ENCODE peak calls at places on chromosome 22, in four cellular contexts. N, V, Z and Y are unnamed samples.

GRCh38 chr22:47757741-47758140 is 995.3 kb downstream of the TBC1D22A start:
- DNase-seq in N (no peak), V (no peak), Z (no peak), Y (no peak)

GRCh38 chr22:48177591-48177990 is 1415.1 kb downstream of the TBC1D22A start:
- DNase-seq in N (no peak), V (no peak), Z (no peak), Y (no peak)

GRCh38 chr22:27965547-27965946 is 46.5 kb upstream of the PITPNB start:
- DNase-seq in N (no peak), V (no peak), Z (no peak), Y (no peak)

GRCh38 chr22:20904008-20904979 is 12.9 kb upstream of the CRKL start:
- DNase-seq in N (no peak), V (peak), Z (no peak), Y (peak)

GRCh38 chr22:44181033-44181911 is 547 bp downstream of the PARVG start:
- DNase-seq in N (no peak), V (no peak), Z (no peak), Y (no peak)

GRCh38 chr22:46171940-46172339 is 21.6 kb downstream of the PPARA start:
- DNase-seq in N (no peak), V (no peak), Z (no peak), Y (peak)

GRCh38 chr22:39518996-39519680 is 1.2 kb upstream of the ATF4 start:
- DNase-seq in N (no peak), V (no peak), Z (peak), Y (no peak)

GRCh38 chr22:25763239-25763777 is 21.3 kb downstream of the MYO18B start:
- DNase-seq in N (no peak), V (no peak), Z (no peak), Y (no peak)

GRCh38 chr22:47395481-47395880 is 633.0 kb downstream of the TBC1D22A start:
- DNase-seq in N (no peak), V (no peak), Z (no peak), Y (no peak)

GRCh38 chr22:21937821-21938070 is 14.9 kb downstream of the PPM1F start:
- DNase-seq in N (no peak), V (no peak), Z (no peak), Y (no peak)

GRCh38 chr22:31575190-31575589 is 78.9 kb downstream of the SFI1 start:
- DNase-seq in N (no peak), V (no peak), Z (no peak), Y (no peak)

GRCh38 chr22:16975155-16975885 is 32.7 kb downstream of the GAB4 start:
- DNase-seq in N (no peak), V (no peak), Z (no peak), Y (no peak)

GRCh38 chr22:22111267-22111751 is 128.7 kb upstream of the TOP3B start:
- DNase-seq in N (peak), V (no peak), Z (no peak), Y (no peak)

GRCh38 chr22:42930810-42931420 is 73.8 kb upstream of the ARFGAP3 start:
- DNase-seq in N (no peak), V (peak), Z (no peak), Y (peak)

GRCh38 chr22:25875461-25875860 is 133.5 kb downstream of the MYO18B start:
- DNase-seq in N (no peak), V (no peak), Z (no peak), Y (no peak)

GRCh38 chr22:39527481-39527961 is 5.0 kb downstream of the RPS19BP1 start:
- DNase-seq in N (no peak), V (peak), Z (no peak), Y (no peak)

GRCh38 chr22:45051419-45051818 is 41.6 kb upstream of the PHF21B start:
- DNase-seq in N (no peak), V (no peak), Z (no peak), Y (no peak)

GRCh38 chr22:44758354-44758969 is 6.1 kb downstream of the ARHGAP8 start:
- DNase-seq in N (no peak), V (no peak), Z (peak), Y (no peak)

GRCh38 chr22:46774456-46775363 is 12.3 kb downstream of the TBC1D22A start:
- DNase-seq in N (no peak), V (no peak), Z (no peak), Y (no peak)

GRCh38 chr22:38850941-38851849 is 7.4 kb upstream of the NPTXR start:
- DNase-seq in N (no peak), V (no peak), Z (no peak), Y (peak)

GRCh38 chr22:35214968-35215367 is 42.3 kb upstream of the HMGXB4 start:
- DNase-seq in N (no peak), V (no peak), Z (no peak), Y (no peak)

GRCh38 chr22:31604137-31604705 is 57.8 kb downstream of the PISD start:
- DNase-seq in N (no peak), V (no peak), Z (no peak), Y (no peak)

GRCh38 chr22:49527611-49528419 is 299.9 kb downstream of the BRD1 start:
- DNase-seq in N (no peak), V (no peak), Z (no peak), Y (no peak)
- TF ChIP-seq ZBTB33 in N (no peak), V (no peak), Z (no peak), Y (no peak)

GRCh38 chr22:40753114-40753513 is 66.0 kb downstream of the SLC25A17 start:
- DNase-seq in N (no peak), V (no peak), Z (no peak), Y (no peak)

GRCh38 chr22:40759294-40759840 is 59.8 kb downstream of the SLC25A17 start:
- DNase-seq in N (no peak), V (no peak), Z (no peak), Y (no peak)

GRCh38 chr22:40758390-40758789 is 60.8 kb downstream of the SLC25A17 start:
- DNase-seq in N (no peak), V (no peak), Z (no peak), Y (no peak)

GRCh38 chr22:40751250-40751649 is 67.9 kb downstream of the SLC25A17 start:
- DNase-seq in N (no peak), V (no peak), Z (no peak), Y (no peak)

DNA sequence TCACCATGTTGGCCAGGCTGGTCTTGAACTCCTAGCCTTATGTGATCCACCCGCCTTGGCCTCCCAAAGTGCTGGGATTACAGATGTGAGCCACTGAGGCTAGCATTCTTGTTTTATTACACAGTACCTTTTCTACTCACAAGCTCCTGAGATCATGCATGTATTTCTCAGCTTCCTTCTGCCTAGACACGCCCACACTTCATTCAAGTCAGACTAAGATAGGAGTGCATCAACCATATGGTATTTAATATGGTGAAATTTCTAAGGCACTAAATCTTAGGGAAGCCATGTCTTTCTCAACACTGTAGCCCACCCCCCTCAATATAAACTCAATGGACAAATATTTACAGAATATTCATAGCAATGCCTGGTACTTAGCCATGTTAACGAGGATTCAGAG is 62.1 kb downstream of the SLC25A17 start:
- DNase-seq in N (no peak), V (no peak), Z (no peak), Y (no peak)
- TF ChIP-seq ZBTB33 in N (no peak), V (no peak), Z (no peak), Y (no peak)

GRCh38 chr22:23384899-23385298 is 195.2 kb downstream of the IGLL1 start:
- DNase-seq in N (no peak), V (no peak), Z (no peak), Y (no peak)
- TF ChIP-seq ZBTB33 in N (no peak), V (no peak), Z (no peak), Y (no peak)

DNA sequence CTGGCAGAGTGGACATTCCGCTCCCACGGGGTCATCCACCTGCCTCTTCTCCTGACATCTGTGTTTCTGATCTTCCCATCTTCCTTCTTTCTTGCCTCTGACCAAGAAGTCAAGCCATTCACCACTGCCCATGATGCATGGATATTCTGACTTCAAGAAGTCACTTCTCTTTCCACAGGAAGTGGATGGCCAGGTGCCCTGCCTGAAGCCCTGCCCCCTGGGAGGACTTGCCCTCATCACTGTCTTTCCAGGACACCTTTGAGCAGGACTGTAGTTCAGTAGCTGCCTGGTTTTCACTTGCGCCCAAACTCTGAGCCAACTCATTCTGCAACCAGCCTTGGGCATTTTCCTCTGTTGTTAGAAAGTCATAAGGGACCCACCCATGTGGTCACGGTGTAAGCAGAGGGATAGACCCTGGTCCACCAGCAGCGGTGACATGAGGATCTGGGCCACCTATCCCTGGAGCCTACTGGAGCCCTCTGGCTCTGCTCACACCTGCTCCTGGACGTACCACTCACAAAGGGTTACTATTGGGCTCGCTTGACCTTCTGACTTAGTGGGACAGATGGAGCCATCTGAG is 6.9 kb downstream of the CYTH4 start:
- DNase-seq in N (no peak), V (no peak), Z (no peak), Y (no peak)
- TF ChIP-seq ZBTB33 in N (no peak), V (no peak), Z (no peak), Y (no peak)

GRCh38 chr22:29016067-29016938 is 45.3 kb downstream of the C22orf31 start:
- DNase-seq in N (peak), V (peak), Z (no peak), Y (no peak)
- TF ChIP-seq ZBTB33 in N (no peak), V (no peak), Z (no peak), Y (no peak)

DNA sequence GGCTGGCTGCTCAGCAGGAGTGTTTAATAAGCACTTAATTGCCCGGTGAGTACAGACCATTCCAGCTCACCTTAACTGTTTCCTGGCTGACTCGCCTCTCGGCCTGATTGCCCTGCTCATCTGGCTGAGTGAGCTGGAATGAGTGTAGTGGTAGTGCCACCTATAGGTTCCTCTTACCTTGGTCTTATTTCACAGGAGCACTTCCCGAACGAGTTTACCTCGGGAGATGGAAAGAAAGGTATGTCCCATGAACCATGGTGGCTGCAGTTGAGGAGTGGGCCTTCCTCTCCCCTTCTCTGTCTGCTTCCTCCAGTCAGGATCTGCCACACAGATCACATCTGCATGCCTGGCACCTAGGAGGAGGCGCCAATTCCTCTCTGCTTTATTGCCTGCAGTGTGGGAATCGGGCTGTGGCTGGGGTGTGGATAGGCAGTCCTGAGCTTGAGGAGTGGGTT is 26.7 kb downstream of the UPB1 start:
- DNase-seq in N (no peak), V (peak), Z (peak), Y (peak)
- TF ChIP-seq ZBTB33 in N (no peak), V (peak), Z (no peak), Y (no peak)

GRCh38 chr22:18028817-18029527 is 4.6 kb upstream of the MICAL3 start:
- DNase-seq in N (no peak), V (no peak), Z (no peak), Y (no peak)
- TF ChIP-seq ZBTB33 in N (no peak), V (no peak), Z (no peak), Y (no peak)

GRCh38 chr22:30328466-30329049 is 1.8 kb upstream of the TBC1D10A start:
- DNase-seq in N (no peak), V (no peak), Z (no peak), Y (no peak)
- TF ChIP-seq ZBTB33 in N (no peak), V (no peak), Z (no peak), Y (no peak)

GRCh38 chr22:32830473-32830872 is 29.0 kb downstream of the TIMP3 start:
- DNase-seq in N (no peak), V (no peak), Z (no peak), Y (no peak)
- TF ChIP-seq ZBTB33 in N (no peak), V (no peak), Z (no peak), Y (no peak)

GRCh38 chr22:19879248-19879575 is 24.5 kb upstream of the GNB1L start:
- DNase-seq in N (no peak), V (no peak), Z (peak), Y (no peak)
- TF ChIP-seq ZBTB33 in N (no peak), V (no peak), Z (no peak), Y (no peak)